ENCODE peak calls at places on chromosomes 6 and 20, in five cellular contexts. B, M, G, A and Y are unnamed samples.

GRCh38 chr20:24571159-24571558 is 101.7 kb downstream of the SYNDIG1 start:
- DNase-seq in G (no peak), B (no peak), M (no peak), A (no peak), Y (no peak)

GRCh38 chr20:60326821-60327220 is 368.6 kb downstream of the CDH26 start:
- DNase-seq in M (no peak), A (no peak), G (no peak), B (no peak), Y (no peak)

GRCh38 chr6:42257063-42257462 is 39.4 kb upstream of the MRPS10 start:
- DNase-seq in A (no peak), B (no peak), G (no peak), M (peak), Y (no peak)

GRCh38 chr20:50491926-50492634 is 18.1 kb upstream of the PTPN1 start:
- DNase-seq in G (no peak), A (no peak), B (peak), M (peak), Y (no peak)

GRCh38 chr20:45323731-45324130 is 15.6 kb upstream of the MATN4 start:
- DNase-seq in B (no peak), G (no peak), A (no peak), M (peak), Y (no peak)

GRCh38 chr6:49553353-49553752 is 2.9 kb downstream of the C6orf141 start:
- DNase-seq in A (no peak), B (no peak), G (peak), M (no peak), Y (no peak)

GRCh38 chr6:152472325-152472724 is 164.8 kb downstream of the SYNE1 start:
- DNase-seq in B (no peak), A (no peak), G (no peak), M (no peak), Y (no peak)

GRCh38 chr20:7196481-7196880 is 429.0 kb downstream of the BMP2 start:
- DNase-seq in G (no peak), A (no peak), M (peak), B (no peak), Y (no peak)

GRCh38 chr6:167678102-167679101 is 148.3 kb upstream of the AFDN start:
- DNase-seq in A (peak), M (peak), G (no peak), B (peak), Y (no peak)

GRCh38 chr20:32168184-32168910 is 39.2 kb downstream of the PLAGL2 start:
- DNase-seq in B (peak), M (peak), A (no peak), G (no peak), Y (no peak)

GRCh38 chr6:13617066-13617465 is 1.9 kb downstream of the NOL7 start:
- DNase-seq in G (no peak), M (no peak), A (no peak), B (no peak), Y (no peak)

GRCh38 chr20:44442298-44443070 is 33.2 kb upstream of the TTPAL start:
- DNase-seq in A (no peak), M (no peak), B (no peak), G (no peak), Y (no peak)

GRCh38 chr6:39666706-39667489 is 58.3 kb downstream of the KIF6 start:
- DNase-seq in B (no peak), A (no peak), G (no peak), M (no peak), Y (no peak)

GRCh38 chr20:24469116-24470030 is at the start of gene SYNDIG1:
- DNase-seq in B (peak), A (no peak), M (peak), G (peak), Y (peak)

GRCh38 chr6:66814156-66814555 is 1107.1 kb upstream of the EYS start:
- DNase-seq in M (peak), B (no peak), A (no peak), G (no peak), Y (no peak)

GRCh38 chr6:159540152-159540551 is 152.9 kb downstream of the SOD2 start:
- DNase-seq in G (peak), M (no peak), B (no peak), A (no peak), Y (no peak)

GRCh38 chr6:150491131-150491795 is 108.4 kb upstream of the PLEKHG1 start:
- DNase-seq in M (peak), A (no peak), G (no peak), B (no peak), Y (no peak)

GRCh38 chr6:45105170-45105820 is 222.8 kb upstream of the RUNX2 start:
- DNase-seq in A (no peak), G (no peak), M (peak), B (no peak), Y (no peak)

GRCh38 chr20:47524385-47524784 is 22.7 kb downstream of the NCOA3 start:
- DNase-seq in B (no peak), M (no peak), G (no peak), A (no peak), Y (no peak)

GRCh38 chr6:36387440-36388303 is at the start of gene ETV7:
- DNase-seq in M (no peak), A (peak), B (peak), G (no peak), Y (peak)

GRCh38 chr6:11685411-11686093 is 93.1 kb downstream of the ADTRP start:
- DNase-seq in G (peak), A (no peak), B (no peak), M (peak), Y (no peak)

GRCh38 chr6:135085700-135086413 is 31.2 kb upstream of the HBS1L start:
- DNase-seq in M (no peak), B (no peak), G (no peak), A (no peak), Y (no peak)

GRCh38 chr6:133814235-133814634 is 74.7 kb upstream of the TCF21 start:
- DNase-seq in B (no peak), G (no peak), M (peak), A (no peak), Y (no peak)

GRCh38 chr6:14053776-14054175 is 63.8 kb upstream of the CD83 start:
- DNase-seq in M (no peak), G (no peak), A (no peak), B (no peak), Y (no peak)

GRCh38 chr6:3523288-3523670 is 66.4 kb upstream of the SLC22A23 start:
- DNase-seq in G (no peak), A (no peak), M (no peak), B (no peak), Y (no peak)

GRCh38 chr6:166157930-166158617 is 9.6 kb downstream of the TBXT start:
- DNase-seq in B (no peak), A (no peak), M (no peak), G (no peak), Y (no peak)

GRCh38 chr6:166152660-166153059 is 15.0 kb downstream of the TBXT start:
- DNase-seq in A (no peak), B (no peak), M (no peak), G (no peak), Y (no peak)

GRCh38 chr6:166151798-166152197 is 15.9 kb downstream of the TBXT start:
- DNase-seq in B (no peak), A (no peak), G (no peak), M (no peak), Y (no peak)

GRCh38 chr6:166162599-166163342 is 4.9 kb downstream of the TBXT start:
- DNase-seq in B (peak), G (no peak), A (no peak), M (no peak), Y (no peak)

GRCh38 chr6:166156942-166157341 is 10.7 kb downstream of the TBXT start:
- DNase-seq in G (peak), B (no peak), A (no peak), M (peak), Y (no peak)
- TF ChIP-seq CTCF in G (peak), B (no peak), A (no peak), M (peak), Y (peak)

DNA sequence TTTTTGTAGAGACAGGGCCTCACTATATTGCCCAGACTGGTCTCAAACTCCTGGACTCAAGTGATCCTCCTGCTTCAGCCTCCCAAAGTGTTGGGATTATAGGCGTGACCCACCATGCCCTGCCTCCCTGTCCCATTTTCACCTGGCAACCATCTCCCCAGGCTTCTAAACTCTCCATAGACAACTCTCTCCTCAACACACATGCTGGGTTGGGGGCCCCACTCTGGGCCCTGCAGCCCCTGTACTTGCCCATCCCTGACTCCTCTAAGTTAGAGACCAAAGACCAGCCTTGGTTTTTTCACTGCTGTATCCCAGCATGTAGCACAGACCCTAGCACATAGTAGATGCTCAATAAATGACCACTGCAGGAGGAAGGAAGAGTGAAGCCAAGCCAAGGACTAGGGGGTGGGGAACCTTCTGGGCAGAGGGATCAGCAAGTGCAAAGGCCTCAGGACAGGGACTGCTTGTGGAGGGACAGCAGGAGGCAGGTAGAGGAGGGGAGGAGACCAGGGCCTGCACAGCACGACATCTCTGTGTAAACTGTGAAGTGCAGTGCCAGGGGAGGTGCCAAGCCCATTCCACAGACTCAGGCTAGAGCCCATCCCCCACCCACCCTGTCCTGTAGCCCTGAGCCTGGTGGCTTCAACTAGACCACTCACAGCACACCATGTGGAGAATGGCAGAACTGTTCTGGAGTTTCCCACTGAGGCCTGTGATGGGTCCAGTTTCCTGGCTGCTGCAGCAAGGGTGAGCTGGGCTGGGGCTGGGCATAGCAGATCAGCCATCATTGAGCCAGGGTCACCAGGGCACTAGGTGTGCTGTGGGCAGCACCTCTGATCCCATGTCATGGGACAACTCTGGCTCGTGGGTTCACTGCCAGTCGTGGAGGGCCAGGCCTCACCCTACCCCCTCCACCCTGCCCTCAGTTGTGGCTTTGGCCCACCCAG is 3.4 kb upstream of the SRC start:
- DNase-seq in M (no peak), G (peak), A (no peak), B (no peak), Y (no peak)
- TF ChIP-seq CTCF in M (peak), G (no peak), A (no peak), B (no peak), Y (peak)

GRCh38 chr6:131638013-131638412 is 911 bp downstream of the ENPP3 start:
- DNase-seq in B (no peak), A (no peak), M (no peak), G (no peak), Y (no peak)

GRCh38 chr6:131641554-131641953 is 4.5 kb downstream of the ENPP3 start:
- DNase-seq in A (no peak), G (no peak), M (no peak), B (no peak), Y (no peak)

GRCh38 chr6:131642565-131643261 is 5.6 kb downstream of the ENPP3 start:
- DNase-seq in A (no peak), G (no peak), B (no peak), M (no peak), Y (no peak)

GRCh38 chr6:131640100-131640499 is 3.0 kb downstream of the ENPP3 start:
- DNase-seq in M (no peak), A (no peak), G (no peak), B (no peak), Y (no peak)

GRCh38 chr6:131640576-131640975 is 3.5 kb downstream of the ENPP3 start:
- DNase-seq in M (no peak), G (no peak), A (no peak), B (no peak), Y (no peak)
- TF ChIP-seq CTCF in M (no peak), G (no peak), A (no peak), B (no peak), Y (no peak)

DNA sequence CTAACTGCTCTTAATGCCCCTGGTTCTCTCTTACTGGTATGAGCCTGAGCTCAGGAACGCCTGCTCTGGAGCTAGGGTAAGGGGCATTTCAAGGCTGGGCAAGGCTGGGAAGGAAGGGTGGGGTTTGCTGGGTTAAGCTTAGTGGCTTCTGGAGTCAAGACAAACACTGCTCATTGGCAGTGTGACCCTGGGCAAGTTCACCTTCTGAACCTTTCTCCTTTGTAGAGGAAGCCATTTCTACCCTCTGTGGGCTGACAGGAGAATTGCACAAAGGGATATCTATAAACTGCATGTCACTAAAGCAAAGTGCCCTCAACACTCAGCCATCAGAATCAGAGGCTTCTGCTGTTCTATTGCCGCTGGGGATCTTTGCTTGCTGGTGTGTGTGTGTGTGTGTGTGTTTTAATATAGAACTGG is 20.3 kb upstream of the LRRN4 start:
- DNase-seq in B (no peak), M (peak), A (peak), G (peak), Y (no peak)
- TF ChIP-seq CTCF in B (no peak), M (peak), A (peak), G (no peak), Y (no peak)

DNA sequence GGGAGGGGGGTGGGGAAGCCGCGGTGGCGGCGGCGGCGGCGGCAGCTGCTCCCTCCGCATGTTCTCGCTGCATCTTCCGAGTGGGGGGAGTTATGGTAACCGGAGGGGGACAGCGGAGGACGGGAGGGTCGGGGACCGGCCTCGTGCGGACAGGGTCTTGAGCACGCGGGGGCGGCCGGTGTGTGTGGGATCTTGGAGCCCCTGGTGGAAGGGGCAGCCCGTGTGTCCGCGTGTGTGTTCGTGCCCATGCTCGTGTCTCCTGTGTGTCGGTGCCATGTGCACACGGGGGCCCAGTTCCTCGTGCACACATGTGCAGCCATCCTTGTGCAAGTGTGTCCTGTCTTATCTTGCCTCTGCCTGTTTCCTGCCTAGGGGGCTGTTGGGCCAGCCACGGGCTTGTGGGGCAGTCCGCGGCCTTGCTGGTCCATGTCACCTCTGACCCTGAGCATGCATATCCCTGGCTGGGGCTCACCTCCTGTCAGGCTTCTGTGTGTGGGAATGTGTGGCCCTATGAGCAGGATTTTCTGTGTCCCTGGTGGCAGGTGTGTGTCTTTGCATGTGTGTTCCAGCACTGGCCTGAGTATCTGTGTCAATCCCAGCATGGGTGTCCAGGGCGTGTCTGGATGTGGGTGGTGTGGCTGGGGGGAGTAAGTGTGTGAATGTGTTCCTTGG is 8.5 kb downstream of the SYNGAP1 start:
- DNase-seq in B (no peak), G (peak), A (no peak), M (no peak), Y (no peak)
- TF ChIP-seq CTCF in B (no peak), G (no peak), A (peak), M (peak), Y (peak)